ENCODE peak calls at places on chromosomes 16 and 17, in seven cellular contexts. V is uterus, G is ascending aorta, I is hepatocyte, F is adrenal gland, N is cardiac muscle cell, Q is body of pancreas. D is an unnamed sample. For H3K4me1 and H3K27me3, the result is how much of the 10 kb centered on the place peaks cover.

GRCh38 chr16:67736858-67737257 is 17.7 kb upstream of the GFOD2 start:
- DNase-seq in V (no peak), F (no peak), I (peak), N (no peak), G (no peak), Q (no peak), D (no peak)

GRCh38 chr17:44584498-44584897 is 27.2 kb downstream of the FZD2 start:
- DNase-seq in I (no peak), V (no peak), Q (no peak), G (no peak), N (peak), F (no peak), D (no peak)

GRCh38 chr17:76515291-76515949 is 14.2 kb upstream of the RHBDF2 start:
- DNase-seq in G (peak), F (peak), I (no peak), V (peak), N (no peak), Q (peak), D (peak)

GRCh38 chr17:7858487-7858832 is 657 bp downstream of the CYB5D1 start:
- DNase-seq in I (peak), F (peak), V (peak), Q (peak), N (peak), G (no peak), D (no peak)

GRCh38 chr17:77684803-77685580 is 273.5 kb upstream of the TNRC6C start:
- DNase-seq in F (no peak), V (no peak), N (no peak), I (no peak), G (no peak), Q (no peak), D (no peak)

GRCh38 chr16:29012913-29013641 is 28.2 kb downstream of the LAT start:
- DNase-seq in I (no peak), Q (no peak), N (no peak), F (no peak), G (no peak), V (no peak), D (no peak)

GRCh38 chr16:71626018-71626857 is at the start of gene MARVELD3:
- DNase-seq in I (peak), F (no peak), G (no peak), Q (peak), V (no peak), N (peak), D (peak)

GRCh38 chr17:18143044-18143936 is 34.7 kb downstream of the MYO15A start:
- DNase-seq in G (no peak), Q (no peak), F (no peak), N (peak), V (no peak), I (no peak), D (peak)

GRCh38 chr17:4314179-4314578 is 50.4 kb upstream of the ANKFY1 start:
- DNase-seq in G (no peak), N (no peak), Q (no peak), I (no peak), F (no peak), V (no peak), D (no peak)
- H3K4me1 ChIP-seq in G (under half), N (half or more), Q (half or more), I (under half), F (under half), V (under half), D (under half)

GRCh38 chr17:67476787-67477335 is 99.8 kb downstream of the PITPNC1 start:
- DNase-seq in F (no peak), Q (no peak), G (no peak), I (no peak), V (no peak), N (no peak), D (no peak)
- H3K4me3 ChIP-seq in F (no peak), Q (no peak), G (no peak), I (no peak), V (no peak), N (no peak), D (no peak)

GRCh38 chr17:48610282-48611211 is at the start of gene HOXB7:
- DNase-seq in V (peak), I (peak), N (peak), F (peak), G (no peak), Q (no peak), D (peak)
- H3K27me3 ChIP-seq in V (under half), I (half or more), N (half or more), F (under half), G (under half), Q (half or more), D (under half)

GRCh38 chr16:5736209-5736608 is 638.6 kb upstream of the EEF2KMT start:
- DNase-seq in I (no peak), N (no peak), V (no peak), G (no peak), F (no peak), Q (no peak), D (no peak)
- H3K4me1 ChIP-seq in I (under half), N (under half), V (under half), G (under half), F (under half), Q (under half), D (under half)